ENCODE peak calls at places on chromosomes 4 and X, in eight cellular contexts. One of them, this sample, is unnamed.
A peak's percentile ranks its signal among the peaks of the same experiment; 100 is the strongest.

GRCh38 chrX:123975180-123975579 is 13.7 kb downstream of the STAG2 start:
- DNase-seq in caudate nucleus: no peak
- DNase-seq in heart right ventricle: no peak
- DNase-seq in aorta: no peak
- DNase-seq in brain microvascular endothelial cell: no peak
- DNase-seq in pancreas: no peak
- DNase-seq in lung: no peak
- DNase-seq in cardiac muscle cell: peak; percentile 29
- DNase-seq in this sample: no peak

GRCh38 chrX:119573840-119574393 is 446 bp upstream of the UBE2A start:
- DNase-seq in caudate nucleus: no peak
- DNase-seq in heart right ventricle: peak; percentile 34
- DNase-seq in aorta: peak; percentile 65
- DNase-seq in brain microvascular endothelial cell: peak; percentile 35
- DNase-seq in pancreas: peak; percentile 43
- DNase-seq in lung: peak; percentile 37
- DNase-seq in cardiac muscle cell: peak; percentile 65
- DNase-seq in this sample: no peak

GRCh38 chr4:18318682-18319410 is 297.3 kb upstream of the LCORL start:
- DNase-seq in caudate nucleus: no peak
- DNase-seq in heart right ventricle: peak; percentile 42
- DNase-seq in aorta: no peak
- DNase-seq in brain microvascular endothelial cell: peak; percentile 0
- DNase-seq in pancreas: peak; percentile 30
- DNase-seq in lung: no peak
- DNase-seq in cardiac muscle cell: peak; percentile 88
- DNase-seq in this sample: peak; percentile 6

GRCh38 chr4:52838729-52839722 is 23.1 kb upstream of the RASL11B start:
- DNase-seq in caudate nucleus: no peak
- DNase-seq in heart right ventricle: peak; percentile 21
- DNase-seq in aorta: no peak
- DNase-seq in brain microvascular endothelial cell: no peak
- DNase-seq in pancreas: no peak
- DNase-seq in lung: no peak
- DNase-seq in cardiac muscle cell: no peak
- DNase-seq in this sample: no peak

GRCh38 chr4:139916041-139916440 is 237.9 kb downstream of the MAML3 start:
- DNase-seq in caudate nucleus: no peak
- DNase-seq in heart right ventricle: no peak
- DNase-seq in aorta: no peak
- DNase-seq in brain microvascular endothelial cell: no peak
- DNase-seq in pancreas: no peak
- DNase-seq in lung: no peak
- DNase-seq in cardiac muscle cell: no peak
- DNase-seq in this sample: no peak

GRCh38 chr4:36039031-36039430 is 205.3 kb downstream of the ARAP2 start:
- DNase-seq in caudate nucleus: no peak
- DNase-seq in heart right ventricle: no peak
- DNase-seq in aorta: no peak
- DNase-seq in brain microvascular endothelial cell: no peak
- DNase-seq in pancreas: no peak
- DNase-seq in lung: no peak
- DNase-seq in cardiac muscle cell: no peak
- DNase-seq in this sample: no peak

GRCh38 chr4:8107146-8107657 is 51.4 kb downstream of the ABLIM2 start:
- DNase-seq in caudate nucleus: no peak
- DNase-seq in heart right ventricle: no peak
- DNase-seq in aorta: no peak
- DNase-seq in brain microvascular endothelial cell: no peak
- DNase-seq in pancreas: no peak
- DNase-seq in lung: no peak
- DNase-seq in cardiac muscle cell: no peak
- DNase-seq in this sample: no peak

GRCh38 chr4:127055349-127055748 is 577.4 kb upstream of the INTU start:
- DNase-seq in caudate nucleus: no peak
- DNase-seq in heart right ventricle: no peak
- DNase-seq in aorta: no peak
- DNase-seq in brain microvascular endothelial cell: no peak
- DNase-seq in pancreas: no peak
- DNase-seq in lung: no peak
- DNase-seq in cardiac muscle cell: peak; percentile 71
- DNase-seq in this sample: no peak

GRCh38 chrX:6223516-6223915 is 5.2 kb downstream of the NLGN4X start:
- DNase-seq in caudate nucleus: no peak
- DNase-seq in heart right ventricle: no peak
- DNase-seq in aorta: no peak
- DNase-seq in brain microvascular endothelial cell: no peak
- DNase-seq in pancreas: no peak
- DNase-seq in lung: no peak
- DNase-seq in cardiac muscle cell: no peak
- DNase-seq in this sample: no peak

GRCh38 chr4:119020158-119020557 is 115.5 kb upstream of the MYOZ2 start:
- DNase-seq in caudate nucleus: no peak
- DNase-seq in heart right ventricle: no peak
- DNase-seq in aorta: no peak
- DNase-seq in brain microvascular endothelial cell: no peak
- DNase-seq in pancreas: no peak
- DNase-seq in lung: no peak
- DNase-seq in cardiac muscle cell: no peak
- DNase-seq in this sample: no peak

GRCh38 chr4:52659722-52660261 is 691 bp upstream of the USP46 start:
- DNase-seq in caudate nucleus: no peak
- DNase-seq in heart right ventricle: peak; percentile 74
- DNase-seq in aorta: peak; percentile 78
- DNase-seq in brain microvascular endothelial cell: peak; percentile 13
- DNase-seq in pancreas: peak; percentile 56
- DNase-seq in lung: peak; percentile 53
- DNase-seq in cardiac muscle cell: peak; percentile 38
- DNase-seq in this sample: peak; percentile 43

GRCh38 chr4:3816983-3817382 is 50.8 kb downstream of the ADRA2C start:
- DNase-seq in caudate nucleus: no peak
- DNase-seq in heart right ventricle: no peak
- DNase-seq in aorta: no peak
- DNase-seq in brain microvascular endothelial cell: no peak
- DNase-seq in pancreas: no peak
- DNase-seq in lung: no peak
- DNase-seq in cardiac muscle cell: no peak
- DNase-seq in this sample: no peak
- H3K27ac ChIP-seq in caudate nucleus: no peak overlapping the region
- H3K27ac ChIP-seq in heart right ventricle: no peak overlapping the region
- H3K27ac ChIP-seq in aorta: no peak overlapping the region
- H3K27ac ChIP-seq in brain microvascular endothelial cell: no peak overlapping the region
- H3K27ac ChIP-seq in pancreas: no peak overlapping the region
- H3K27ac ChIP-seq in lung: no peak overlapping the region
- H3K27ac ChIP-seq in cardiac muscle cell: no peak overlapping the region
- H3K27ac ChIP-seq in this sample: no peak overlapping the region

GRCh38 chr4:41192136-41192535 is 22.2 kb downstream of the APBB2 start:
- DNase-seq in caudate nucleus: no peak
- DNase-seq in heart right ventricle: no peak
- DNase-seq in aorta: no peak
- DNase-seq in brain microvascular endothelial cell: no peak
- DNase-seq in pancreas: no peak
- DNase-seq in lung: no peak
- DNase-seq in cardiac muscle cell: peak; percentile 54
- DNase-seq in this sample: no peak

GRCh38 chr4:41184009-41184408 is 30.3 kb downstream of the APBB2 start:
- DNase-seq in caudate nucleus: no peak
- DNase-seq in heart right ventricle: no peak
- DNase-seq in aorta: no peak
- DNase-seq in brain microvascular endothelial cell: no peak
- DNase-seq in pancreas: no peak
- DNase-seq in lung: no peak
- DNase-seq in cardiac muscle cell: no peak
- DNase-seq in this sample: no peak

GRCh38 chr4:41189076-41189475 is 25.3 kb downstream of the APBB2 start:
- DNase-seq in caudate nucleus: no peak
- DNase-seq in heart right ventricle: no peak
- DNase-seq in aorta: no peak
- DNase-seq in brain microvascular endothelial cell: no peak
- DNase-seq in pancreas: no peak
- DNase-seq in lung: no peak
- DNase-seq in cardiac muscle cell: no peak
- DNase-seq in this sample: no peak

GRCh38 chr4:41185614-41186609 is 28.4 kb downstream of the APBB2 start:
- DNase-seq in caudate nucleus: no peak
- DNase-seq in heart right ventricle: no peak
- DNase-seq in aorta: no peak
- DNase-seq in brain microvascular endothelial cell: no peak
- DNase-seq in pancreas: no peak
- DNase-seq in lung: no peak
- DNase-seq in cardiac muscle cell: no peak
- DNase-seq in this sample: no peak

DNA sequence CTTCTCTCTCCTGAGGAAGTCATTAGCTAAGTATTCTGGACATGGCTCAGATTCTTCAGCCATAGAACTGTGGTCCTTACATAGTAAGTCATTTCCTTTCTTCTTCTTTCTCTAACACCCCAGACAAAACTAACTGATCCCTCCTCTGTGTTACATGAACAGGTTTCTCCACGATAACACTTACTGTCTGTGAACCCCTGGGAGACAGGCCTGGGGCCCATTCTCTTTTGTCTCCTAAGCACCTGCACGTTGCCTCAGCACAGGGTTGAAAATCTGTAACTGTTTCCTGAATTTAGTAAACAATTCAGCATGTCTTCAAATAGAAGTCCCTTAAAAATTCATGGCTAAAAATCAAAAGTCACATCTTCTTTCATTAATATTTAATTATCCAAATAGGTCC is 24.7 kb downstream of the APBB2 start:
- DNase-seq in caudate nucleus: no peak
- DNase-seq in heart right ventricle: no peak
- DNase-seq in aorta: no peak
- DNase-seq in brain microvascular endothelial cell: no peak
- DNase-seq in pancreas: no peak
- DNase-seq in lung: no peak
- DNase-seq in cardiac muscle cell: no peak
- DNase-seq in this sample: no peak
- H3K27ac ChIP-seq in caudate nucleus: no peak overlapping the region
- H3K27ac ChIP-seq in heart right ventricle: no peak overlapping the region
- H3K27ac ChIP-seq in aorta: no peak overlapping the region
- H3K27ac ChIP-seq in brain microvascular endothelial cell: peak overlapping the region; percentile 15
- H3K27ac ChIP-seq in pancreas: no peak overlapping the region
- H3K27ac ChIP-seq in lung: no peak overlapping the region
- H3K27ac ChIP-seq in cardiac muscle cell: no peak overlapping the region
- H3K27ac ChIP-seq in this sample: no peak overlapping the region

GRCh38 chr4:147839651-147840050 is 107.8 kb downstream of the ARHGAP10 start:
- DNase-seq in caudate nucleus: no peak
- DNase-seq in heart right ventricle: no peak
- DNase-seq in aorta: no peak
- DNase-seq in brain microvascular endothelial cell: no peak
- DNase-seq in pancreas: no peak
- DNase-seq in lung: no peak
- DNase-seq in cardiac muscle cell: no peak
- DNase-seq in this sample: no peak

GRCh38 chr4:147839200-147839599 is 107.3 kb downstream of the ARHGAP10 start:
- DNase-seq in caudate nucleus: no peak
- DNase-seq in heart right ventricle: no peak
- DNase-seq in aorta: no peak
- DNase-seq in brain microvascular endothelial cell: no peak
- DNase-seq in pancreas: no peak
- DNase-seq in lung: no peak
- DNase-seq in cardiac muscle cell: no peak
- DNase-seq in this sample: no peak

GRCh38 chr4:147836807-147837206 is 104.9 kb downstream of the ARHGAP10 start:
- DNase-seq in caudate nucleus: no peak
- DNase-seq in heart right ventricle: no peak
- DNase-seq in aorta: no peak
- DNase-seq in brain microvascular endothelial cell: no peak
- DNase-seq in pancreas: no peak
- DNase-seq in lung: no peak
- DNase-seq in cardiac muscle cell: no peak
- DNase-seq in this sample: no peak

GRCh38 chr4:147837435-147837834 is 105.5 kb downstream of the ARHGAP10 start:
- DNase-seq in caudate nucleus: no peak
- DNase-seq in heart right ventricle: no peak
- DNase-seq in aorta: no peak
- DNase-seq in brain microvascular endothelial cell: peak; percentile 47
- DNase-seq in pancreas: no peak
- DNase-seq in lung: no peak
- DNase-seq in cardiac muscle cell: no peak
- DNase-seq in this sample: no peak

DNA sequence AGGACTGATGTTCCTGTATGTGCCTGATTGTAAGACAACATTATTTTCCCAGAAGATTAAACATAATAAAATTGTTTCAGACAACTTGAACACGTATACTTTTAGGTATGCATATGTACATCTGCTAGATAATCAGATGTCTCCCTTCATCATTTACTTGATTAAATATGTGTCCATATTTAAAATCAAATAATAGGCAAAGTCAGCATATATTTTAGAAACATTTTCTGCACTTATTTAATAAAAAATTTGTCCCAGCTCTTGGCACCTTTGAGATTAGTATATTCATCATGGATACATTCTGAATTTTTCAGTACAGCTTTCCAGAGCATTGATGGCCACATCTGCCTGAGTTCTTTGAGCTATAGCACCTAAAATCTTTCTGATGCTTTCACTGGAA is 106.0 kb downstream of the ARHGAP10 start:
- DNase-seq in caudate nucleus: no peak
- DNase-seq in heart right ventricle: no peak
- DNase-seq in aorta: no peak
- DNase-seq in brain microvascular endothelial cell: no peak
- DNase-seq in pancreas: no peak
- DNase-seq in lung: no peak
- DNase-seq in cardiac muscle cell: no peak
- DNase-seq in this sample: no peak
- H3K27ac ChIP-seq in caudate nucleus: no peak overlapping the region
- H3K27ac ChIP-seq in heart right ventricle: no peak overlapping the region
- H3K27ac ChIP-seq in aorta: peak overlapping the region; percentile 59
- H3K27ac ChIP-seq in brain microvascular endothelial cell: no peak overlapping the region
- H3K27ac ChIP-seq in pancreas: no peak overlapping the region
- H3K27ac ChIP-seq in lung: no peak overlapping the region
- H3K27ac ChIP-seq in cardiac muscle cell: no peak overlapping the region
- H3K27ac ChIP-seq in this sample: no peak overlapping the region

GRCh38 chr4:76377481-76377901 is 43.5 kb downstream of the CCDC158 start:
- DNase-seq in caudate nucleus: no peak
- DNase-seq in heart right ventricle: no peak
- DNase-seq in aorta: no peak
- DNase-seq in brain microvascular endothelial cell: no peak
- DNase-seq in pancreas: no peak
- DNase-seq in lung: no peak
- DNase-seq in cardiac muscle cell: peak; percentile 51
- DNase-seq in this sample: no peak

GRCh38 chr4:76375703-76376102 is 45.2 kb downstream of the CCDC158 start:
- DNase-seq in caudate nucleus: no peak
- DNase-seq in heart right ventricle: no peak
- DNase-seq in aorta: no peak
- DNase-seq in brain microvascular endothelial cell: no peak
- DNase-seq in pancreas: no peak
- DNase-seq in lung: no peak
- DNase-seq in cardiac muscle cell: no peak
- DNase-seq in this sample: no peak

GRCh38 chr4:76377922-76378321 is 43.0 kb downstream of the CCDC158 start:
- DNase-seq in caudate nucleus: no peak
- DNase-seq in heart right ventricle: no peak
- DNase-seq in aorta: no peak
- DNase-seq in brain microvascular endothelial cell: peak; percentile 60
- DNase-seq in pancreas: peak; percentile 36
- DNase-seq in lung: peak; percentile 41
- DNase-seq in cardiac muscle cell: peak; percentile 74
- DNase-seq in this sample: no peak

GRCh38 chr4:76374744-76375143 is 46.2 kb downstream of the CCDC158 start:
- DNase-seq in caudate nucleus: no peak
- DNase-seq in heart right ventricle: no peak
- DNase-seq in aorta: no peak
- DNase-seq in brain microvascular endothelial cell: no peak
- DNase-seq in pancreas: no peak
- DNase-seq in lung: no peak
- DNase-seq in cardiac muscle cell: no peak
- DNase-seq in this sample: no peak

GRCh38 chr4:76376534-76376933 is 44.4 kb downstream of the CCDC158 start:
- DNase-seq in caudate nucleus: no peak
- DNase-seq in heart right ventricle: no peak
- DNase-seq in aorta: no peak
- DNase-seq in brain microvascular endothelial cell: no peak
- DNase-seq in pancreas: no peak
- DNase-seq in lung: no peak
- DNase-seq in cardiac muscle cell: no peak
- DNase-seq in this sample: no peak
- H3K27ac ChIP-seq in caudate nucleus: no peak overlapping the region
- H3K27ac ChIP-seq in heart right ventricle: no peak overlapping the region
- H3K27ac ChIP-seq in aorta: no peak overlapping the region
- H3K27ac ChIP-seq in brain microvascular endothelial cell: no peak overlapping the region
- H3K27ac ChIP-seq in pancreas: no peak overlapping the region
- H3K27ac ChIP-seq in lung: no peak overlapping the region
- H3K27ac ChIP-seq in cardiac muscle cell: no peak overlapping the region
- H3K27ac ChIP-seq in this sample: no peak overlapping the region